ENCODE peak calls at places on chromosomes 1 and 21, in eight cellular contexts. R is fibroblast of lung, Z is PC-9, O is GM12878, Q is GM23338, U is PC-3, F is DND-41, E is GM23248. G is an unnamed sample. For H3K79me2, the result is how much of the 10 kb centered on the place peaks cover.

GRCh38 chr1:231603598-231604275 is 22.9 kb upstream of the DISC1 start:
- DNase-seq in R (peak), Z (peak), O (no peak), Q (peak), U (peak), F (peak), E (peak), G (peak)

GRCh38 chr21:46024983-46025860 is 43.7 kb downstream of the COL6A1 start:
- DNase-seq in R (peak), Z (peak), O (no peak), Q (no peak), U (no peak), F (no peak), E (peak), G (peak)

GRCh38 chr1:61612600-61612999 is 112.3 kb downstream of the TM2D1 start:
- DNase-seq in R (no peak), Z (no peak), O (no peak), Q (no peak), U (no peak), F (no peak), E (no peak), G (no peak)

GRCh38 chr1:214447557-214447871 is 103.9 kb downstream of the PTPN14 start:
- DNase-seq in R (peak), Z (peak), O (no peak), Q (no peak), U (peak), F (no peak), E (no peak), G (no peak)

GRCh38 chr1:32892368-32893197 is 6.3 kb downstream of the HPCA start:
- DNase-seq in R (peak), Z (no peak), O (no peak), Q (peak), U (no peak), F (no peak), E (peak), G (no peak)

GRCh38 chr1:172149377-172149776 is 271.1 kb upstream of the C1orf105 start:
- DNase-seq in R (no peak), Z (no peak), O (no peak), Q (no peak), U (no peak), F (no peak), E (peak), G (no peak)

GRCh38 chr1:186206046-186206564 is 168.9 kb downstream of the TPR start:
- DNase-seq in R (peak), Z (no peak), O (no peak), Q (peak), U (no peak), F (peak), E (no peak), G (no peak)

GRCh38 chr1:173555651-173556305 is 47.1 kb downstream of the SLC9C2 start:
- DNase-seq in R (no peak), Z (no peak), O (no peak), Q (no peak), U (peak), F (no peak), E (no peak), G (peak)

GRCh38 chr1:12095822-12096263 is 32.7 kb downstream of the TNFRSF8 start:
- DNase-seq in R (peak), Z (peak), O (no peak), Q (peak), U (peak), F (peak), E (peak), G (peak)

GRCh38 chr1:180540697-180541594 is 17.8 kb upstream of the OVAAL start:
- DNase-seq in R (peak), Z (no peak), O (no peak), Q (no peak), U (peak), F (no peak), E (peak), G (peak)

GRCh38 chr1:116414364-116414763 is 41.3 kb downstream of the ATP1A1 start:
- DNase-seq in R (no peak), Z (no peak), O (no peak), Q (no peak), U (no peak), F (no peak), E (no peak), G (no peak)

GRCh38 chr1:88029142-88029541 is 654.9 kb upstream of the PKN2 start:
- DNase-seq in R (peak), Z (no peak), O (no peak), Q (peak), U (no peak), F (no peak), E (peak), G (no peak)

GRCh38 chr1:33428661-33429060 is 2.2 kb downstream of the PHC2 start:
- DNase-seq in R (no peak), Z (no peak), O (no peak), Q (no peak), U (no peak), F (no peak), E (no peak), G (no peak)

GRCh38 chr1:112322983-112323678 is 72.9 kb upstream of the CTTNBP2NL start:
- DNase-seq in R (no peak), Z (no peak), O (no peak), Q (no peak), U (no peak), F (no peak), E (no peak), G (no peak)

GRCh38 chr1:14778882-14779594 is 180.6 kb downstream of the KAZN start:
- DNase-seq in R (no peak), Z (no peak), O (no peak), Q (peak), U (peak), F (peak), E (peak), G (no peak)

GRCh38 chr1:159598196-159598595 is 10.6 kb downstream of the APCS start:
- DNase-seq in R (peak), Z (peak), O (no peak), Q (peak), U (peak), F (no peak), E (peak), G (peak)

GRCh38 chr1:1975535-1975934 is 28.1 kb downstream of the CFAP74 start:
- DNase-seq in R (no peak), Z (no peak), O (no peak), Q (no peak), U (no peak), F (no peak), E (no peak), G (no peak)

GRCh38 chr21:46122241-46122671 is 24.3 kb downstream of the COL6A2 start:
- DNase-seq in R (peak), Z (no peak), O (no peak), Q (no peak), U (peak), F (no peak), E (peak), G (peak)

GRCh38 chr1:211332839-211333238 is 6.2 kb downstream of the TRAF5 start:
- DNase-seq in R (no peak), Z (no peak), O (no peak), Q (no peak), U (no peak), F (no peak), E (peak), G (no peak)

GRCh38 chr1:220353229-220354012 is 81.2 kb upstream of the RAB3GAP2 start:
- DNase-seq in R (no peak), Z (no peak), O (no peak), Q (peak), U (no peak), F (no peak), E (no peak), G (no peak)

GRCh38 chr1:87684194-87684593 is 355.5 kb downstream of the LMO4 start:
- DNase-seq in R (peak), Z (no peak), O (no peak), Q (peak), U (no peak), F (no peak), E (peak), G (no peak)

GRCh38 chr21:45555251-45555556 is 13.0 kb upstream of the SLC19A1 start:
- DNase-seq in R (no peak), Z (no peak), O (no peak), Q (no peak), U (no peak), F (no peak), E (no peak), G (no peak)

GRCh38 chr1:65946960-65947359 is 154.3 kb downstream of the PDE4B start:
- DNase-seq in R (no peak), Z (no peak), O (no peak), Q (no peak), U (peak), F (no peak), E (peak), G (no peak)

GRCh38 chr1:215425135-215425534 is 142.0 kb upstream of the KCTD3 start:
- DNase-seq in R (no peak), Z (no peak), O (no peak), Q (no peak), U (no peak), F (no peak), E (no peak), G (no peak)

GRCh38 chr1:182610606-182611194 is 6.5 kb upstream of the RGS16 start:
- DNase-seq in R (no peak), Z (no peak), O (no peak), Q (no peak), U (no peak), F (no peak), E (no peak), G (no peak)

GRCh38 chr21:34892196-34892595 is 156.9 kb downstream of the RUNX1 start:
- DNase-seq in R (peak), Z (no peak), O (no peak), Q (no peak), U (no peak), F (no peak), E (no peak), G (peak)

GRCh38 chr1:115275216-115275615 is 62.8 kb downstream of the NGF start:
- DNase-seq in R (no peak), Z (no peak), O (no peak), Q (peak), U (peak), F (no peak), E (no peak), G (no peak)

GRCh38 chr21:39182484-39183271 is 573 bp downstream of the PSMG1 start:
- DNase-seq in R (no peak), Z (no peak), O (no peak), Q (no peak), U (peak), F (no peak), E (peak), G (no peak)

GRCh38 chr1:176436251-176436650 is 26.7 kb upstream of the PAPPA2 start:
- DNase-seq in R (no peak), Z (no peak), O (no peak), Q (no peak), U (no peak), F (no peak), E (no peak), G (no peak)

GRCh38 chr1:209895709-209896108 is 42.3 kb upstream of the SYT14 start:
- DNase-seq in R (peak), Z (peak), O (no peak), Q (no peak), U (peak), F (no peak), E (peak), G (peak)

GRCh38 chr1:240235521-240236288 is 144.0 kb downstream of the FMN2 start:
- DNase-seq in R (no peak), Z (no peak), O (no peak), Q (no peak), U (peak), F (no peak), E (peak), G (no peak)

GRCh38 chr1:150281221-150281757 is 1.1 kb upstream of the CIART start:
- DNase-seq in R (peak), Z (peak), O (no peak), Q (peak), U (peak), F (peak), E (peak), G (peak)

GRCh38 chr1:85816606-85817005 is 108.4 kb upstream of the ZNHIT6 start:
- DNase-seq in R (no peak), Z (no peak), O (no peak), Q (no peak), U (no peak), F (no peak), E (no peak), G (no peak)

GRCh38 chr1:153711006-153711405 is 16.8 kb upstream of the INTS3 start:
- DNase-seq in R (no peak), Z (no peak), O (no peak), Q (no peak), U (no peak), F (no peak), E (no peak), G (no peak)

GRCh38 chr1:229093258-229093540 is 177.7 kb upstream of the RAB4A start:
- DNase-seq in R (no peak), Z (no peak), O (no peak), Q (peak), U (no peak), F (no peak), E (no peak), G (no peak)
- H2AFZ ChIP-seq in R (no peak), Z (no peak), O (no peak), Q (no peak), U (no peak), F (no peak), E (no peak), G (no peak)

DNA sequence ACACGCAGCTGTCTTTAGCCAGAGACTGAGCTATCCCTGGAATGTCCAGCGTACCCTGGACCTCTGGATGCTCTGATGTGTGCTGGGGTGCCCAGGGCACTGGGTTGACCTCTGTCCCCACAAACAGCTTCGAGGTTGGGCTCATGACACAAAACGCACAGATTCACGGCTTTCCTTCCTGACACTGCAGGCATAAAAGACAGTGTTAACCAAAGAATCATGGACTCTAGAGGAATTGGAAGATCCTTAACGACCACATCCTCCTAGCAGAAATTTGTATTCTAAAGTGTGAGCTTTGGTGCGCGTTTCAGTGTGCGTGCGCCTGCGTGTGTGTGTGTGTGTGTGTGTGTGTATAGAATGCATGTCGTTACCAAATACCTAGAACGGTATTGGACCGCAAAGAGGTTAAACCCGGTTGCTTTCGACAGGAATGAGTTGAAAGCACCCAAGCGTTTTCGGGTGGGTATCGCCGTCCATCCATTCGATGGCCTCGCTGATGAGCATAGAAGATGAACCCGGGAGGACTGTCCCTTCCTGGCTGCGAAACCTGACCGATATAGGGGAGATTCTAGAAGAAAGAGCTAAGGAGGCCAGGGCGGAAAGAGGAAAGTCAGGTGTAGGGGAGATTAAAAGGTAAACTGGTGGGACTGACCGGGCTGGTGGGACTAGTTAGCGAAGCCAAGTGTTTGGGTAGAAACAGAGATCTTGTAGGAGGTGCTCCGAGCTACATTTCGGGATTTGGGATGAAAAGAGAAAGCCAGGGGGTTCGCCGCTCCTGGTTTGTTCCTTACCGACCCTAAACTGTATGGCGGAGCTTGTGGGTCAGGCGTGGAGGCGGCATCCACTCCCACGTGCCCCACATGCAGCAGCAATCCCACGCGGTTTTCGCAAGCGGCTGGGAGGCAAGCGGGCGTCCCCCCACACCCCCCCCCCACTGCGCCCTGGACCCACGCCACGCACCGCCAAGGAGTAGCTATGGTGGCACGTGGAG is 6.8 kb upstream of the LHX9 start:
- DNase-seq in R (no peak), Z (no peak), O (no peak), Q (peak), U (no peak), F (no peak), E (no peak), G (no peak)
- TF ChIP-seq EZH2 in R (peak), Z (no peak), O (no peak), Q (peak), U (no peak), F (no peak), E (peak), G (peak)

GRCh38 chr1:233935277-233935868 is 30.9 kb downstream of the SLC35F3 start:
- DNase-seq in R (no peak), Z (no peak), O (no peak), Q (no peak), U (no peak), F (no peak), E (no peak), G (no peak)

GRCh38 chr1:233940908-233941307 is 36.4 kb downstream of the SLC35F3 start:
- DNase-seq in R (peak), Z (no peak), O (no peak), Q (no peak), U (no peak), F (no peak), E (no peak), G (no peak)

GRCh38 chr1:233936842-233937241 is 32.4 kb downstream of the SLC35F3 start:
- DNase-seq in R (no peak), Z (no peak), O (no peak), Q (no peak), U (no peak), F (no peak), E (no peak), G (no peak)

GRCh38 chr1:233936422-233936821 is 31.9 kb downstream of the SLC35F3 start:
- DNase-seq in R (no peak), Z (no peak), O (no peak), Q (no peak), U (no peak), F (no peak), E (no peak), G (no peak)

GRCh38 chr1:233938476-233938875 is 34.0 kb downstream of the SLC35F3 start:
- DNase-seq in R (no peak), Z (no peak), O (no peak), Q (no peak), U (no peak), F (no peak), E (no peak), G (no peak)
- H3K79me2 ChIP-seq in R (under half), Z (under half), O (under half), Q (under half), U (under half), F (under half), E (under half), G (under half)

DNA sequence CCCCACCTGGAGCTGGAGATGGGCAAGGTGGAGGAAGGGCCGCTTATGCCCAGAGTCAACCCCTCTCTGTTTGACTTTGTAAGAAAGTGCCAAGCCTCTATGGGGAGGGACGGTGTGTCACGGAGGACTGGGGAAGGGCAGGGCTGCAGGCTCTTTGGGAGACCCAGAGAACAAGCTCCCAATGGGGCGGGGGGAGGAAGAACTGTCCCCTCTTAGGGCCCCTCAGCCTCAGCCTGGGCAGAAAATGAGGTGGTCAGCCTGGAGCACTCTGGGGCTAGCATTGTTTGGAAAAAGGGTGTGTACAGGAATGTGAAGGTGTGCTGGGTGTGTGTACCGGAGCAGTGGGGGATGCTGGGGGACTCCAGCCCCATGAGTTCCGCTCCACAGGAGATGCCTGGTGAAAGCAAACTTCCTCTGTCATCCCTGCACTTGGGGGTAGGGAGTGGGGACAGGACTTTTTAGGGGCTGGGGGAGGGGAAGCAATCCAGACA is 1.2 kb upstream of the INAVA start:
- DNase-seq in R (no peak), Z (peak), O (no peak), Q (peak), U (peak), F (no peak), E (no peak), G (no peak)
- H2AFZ ChIP-seq in R (no peak), Z (peak), O (no peak), Q (no peak), U (peak), F (no peak), E (no peak), G (no peak)

GRCh38 chr1:203326830-203327683 is 21.7 kb downstream of the BTG2 start:
- DNase-seq in R (peak), Z (peak), O (peak), Q (peak), U (peak), F (peak), E (peak), G (peak)
- TF ChIP-seq EZH2 in R (peak), Z (no peak), O (no peak), Q (no peak), U (no peak), F (no peak), E (no peak), G (no peak)

DNA sequence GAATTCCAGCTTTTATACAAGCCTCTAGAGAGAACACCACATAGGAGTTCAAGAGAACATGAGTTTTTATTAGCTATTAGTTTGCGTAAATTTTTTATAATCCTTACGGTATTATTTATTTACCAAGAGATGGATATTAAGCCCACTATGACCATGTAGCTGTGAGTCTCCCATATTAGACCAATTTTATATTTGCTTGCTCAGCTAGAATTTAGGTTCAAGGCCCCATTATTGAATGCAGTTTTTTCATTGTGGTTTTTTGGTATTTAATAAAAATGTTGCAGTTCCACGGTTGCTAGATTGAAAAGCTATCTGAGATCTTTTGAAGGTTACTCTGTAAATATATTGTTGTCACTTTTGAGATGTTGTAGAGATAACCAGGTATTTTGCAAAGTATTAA is 2.9 kb downstream of the PPP1R8 start:
- DNase-seq in R (no peak), Z (no peak), O (no peak), Q (no peak), U (no peak), F (no peak), E (no peak), G (no peak)
- H3K79me2 ChIP-seq in R (half or more), Z (under half), O (under half), Q (half or more), U (half or more), F (half or more), E (half or more), G (half or more)

GRCh38 chr1:92848201-92848600 is 16.4 kb downstream of the RPL5 start:
- DNase-seq in R (no peak), Z (no peak), O (no peak), Q (no peak), U (no peak), F (no peak), E (no peak), G (peak)
- H2AFZ ChIP-seq in R (no peak), Z (no peak), O (no peak), Q (no peak), U (no peak), F (no peak), E (no peak), G (no peak)

GRCh38 chr1:156646738-156647211 is 4.9 kb downstream of the BCAN start:
- DNase-seq in R (no peak), Z (no peak), O (no peak), Q (peak), U (no peak), F (no peak), E (no peak), G (no peak)
- TF ChIP-seq EZH2 in R (peak), Z (no peak), O (no peak), Q (peak), U (no peak), F (no peak), E (no peak), G (no peak)